ENCODE peak calls at places on chromosomes 2 and 18, in five cellular contexts. W is upper lobe of right lung; F is fibroblast of lung; O is adrenal gland; T is CD8-positive, alpha-beta memory T cell. I is an unnamed sample. For H3K9me3 and H3K4me1, the result is how much of the 10 kb centered on the place peaks cover.

GRCh38 chr2:176473177-176473576 is 203.9 kb downstream of the MTX2 start:
- DNase-seq in F (peak), T (no peak), O (peak), W (no peak), I (no peak)

GRCh38 chr2:71006955-71007799 is 12.5 kb upstream of the TEX261 start:
- DNase-seq in T (no peak), F (no peak), O (no peak), W (peak), I (no peak)

GRCh38 chr18:30806823-30807222 is 235.7 kb downstream of the DSC3 start:
- DNase-seq in O (no peak), F (no peak), T (no peak), W (no peak), I (no peak)

GRCh38 chr2:135494503-135494902 is 36.5 kb downstream of the ZRANB3 start:
- DNase-seq in F (no peak), T (no peak), W (no peak), O (no peak), I (no peak)

GRCh38 chr2:236879416-236879963 is 206.2 kb upstream of the COPS8 start:
- DNase-seq in W (no peak), O (no peak), F (no peak), T (no peak), I (peak)

GRCh38 chr2:8520791-8521344 is 161.0 kb upstream of the ID2 start:
- DNase-seq in O (no peak), F (no peak), T (no peak), W (no peak), I (no peak)

GRCh38 chr2:166388488-166389070 is 12.8 kb upstream of the SCN9A start:
- DNase-seq in W (no peak), F (no peak), T (no peak), O (no peak), I (peak)

GRCh38 chr2:26612522-26613240 is 28.5 kb downstream of the CIB4 start:
- DNase-seq in O (peak), T (no peak), W (peak), F (no peak), I (peak)

GRCh38 chr2:181483876-181484275 is 26.7 kb downstream of the ITGA4 start:
- DNase-seq in F (no peak), W (no peak), T (no peak), O (no peak), I (no peak)

GRCh38 chr18:76564117-76564516 is 69.1 kb upstream of the ZNF516 start:
- DNase-seq in F (peak), T (no peak), W (no peak), O (no peak), I (no peak)

GRCh38 chr2:20622296-20622686 is 28.6 kb downstream of the HS1BP3 start:
- DNase-seq in O (no peak), W (peak), F (no peak), T (no peak), I (no peak)

GRCh38 chr2:71759056-71759455 is 305.7 kb downstream of the DYSF start:
- DNase-seq in W (no peak), O (no peak), F (peak), T (no peak), I (no peak)

GRCh38 chr18:35248429-35248828 is 7.6 kb downstream of the ZNF397 start:
- DNase-seq in F (no peak), T (no peak), W (no peak), O (no peak), I (no peak)
- H3K9me3 ChIP-seq in F (under half), T (under half), W (under half), O (under half), I (under half)

DNA sequence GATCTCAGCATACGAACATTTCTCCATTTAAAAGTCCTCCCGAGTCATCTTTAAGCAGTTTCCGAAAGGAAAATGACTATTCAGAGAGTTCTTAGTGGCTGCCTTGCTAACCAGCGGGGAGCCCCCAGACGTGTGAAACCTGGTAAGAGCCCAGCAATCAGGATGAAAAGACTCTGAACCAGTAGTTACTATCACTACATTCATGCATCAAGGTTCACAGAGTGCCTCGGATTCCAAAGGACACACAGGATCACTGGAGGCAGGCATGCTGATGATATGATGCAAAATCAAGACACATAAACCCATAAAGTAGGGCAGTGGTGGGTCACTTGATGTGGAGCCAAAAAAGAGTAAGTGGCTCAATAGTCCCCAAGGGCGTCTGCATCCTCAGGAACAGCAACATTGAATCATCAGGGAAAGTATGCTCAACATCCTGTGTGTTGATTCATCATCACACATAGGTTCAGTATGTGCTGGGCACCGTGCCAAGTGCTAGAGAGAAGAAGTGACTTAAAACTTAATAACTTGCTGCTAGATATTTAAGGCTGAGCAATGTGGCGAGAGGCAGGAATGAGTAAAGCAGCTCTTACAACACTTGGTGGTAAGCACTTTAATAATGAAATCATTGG is 4.4 kb downstream of the CCL20 start:
- DNase-seq in T (peak), W (peak), F (peak), O (peak), I (peak)
- H3K27ac ChIP-seq in T (no peak), W (peak), F (peak), O (no peak), I (no peak)

GRCh38 chr2:200763422-200763821 is 48.3 kb upstream of the BZW1 start:
- DNase-seq in O (no peak), T (no peak), W (no peak), F (peak), I (no peak)
- H3K4me1 ChIP-seq in O (under half), T (under half), W (under half), F (under half), I (under half)

GRCh38 chr2:194382221-194382620 is 1274.8 kb upstream of the SLC39A10 start:
- DNase-seq in W (no peak), O (no peak), T (no peak), F (no peak), I (no peak)

GRCh38 chr2:194380011-194380410 is 1277.0 kb upstream of the SLC39A10 start:
- DNase-seq in W (no peak), O (no peak), T (no peak), F (no peak), I (no peak)

GRCh38 chr2:194383404-194383803 is 1273.6 kb upstream of the SLC39A10 start:
- DNase-seq in T (no peak), W (no peak), F (no peak), O (no peak), I (peak)

GRCh38 chr2:194385376-194385775 is 1271.7 kb upstream of the SLC39A10 start:
- DNase-seq in F (no peak), T (no peak), O (no peak), W (no peak), I (no peak)
- H3K9me3 ChIP-seq in F (under half), T (under half), O (under half), W (under half), I (under half)

DNA sequence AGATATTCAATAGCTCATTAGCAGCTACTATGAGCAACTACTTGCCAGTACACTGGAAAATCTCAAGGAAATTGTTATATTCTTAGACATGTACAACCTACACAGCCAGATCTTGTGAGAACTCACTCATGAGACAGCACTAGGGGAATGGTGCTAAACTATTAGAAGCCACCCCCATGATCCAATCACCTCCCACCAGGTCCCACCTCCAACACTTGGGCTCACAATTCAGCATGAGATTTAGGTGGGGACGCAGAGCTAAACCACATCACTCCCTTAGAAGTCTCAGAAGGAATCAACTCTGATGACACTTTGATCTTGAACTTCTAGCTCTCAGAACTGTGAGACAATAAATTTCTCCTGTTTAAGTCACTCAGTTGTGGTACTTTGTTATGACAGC is 418.3 kb upstream of the SPHKAP start:
- DNase-seq in F (peak), W (no peak), O (no peak), T (no peak), I (no peak)
- H3K27ac ChIP-seq in F (peak), W (no peak), O (no peak), T (no peak), I (no peak)

GRCh38 chr2:28868611-28869010 is 1.5 kb downstream of the TRMT61B start:
- DNase-seq in T (no peak), W (no peak), O (no peak), F (no peak), I (no peak)
- H3K4me1 ChIP-seq in T (under half), W (under half), O (under half), F (under half), I (under half)

DNA sequence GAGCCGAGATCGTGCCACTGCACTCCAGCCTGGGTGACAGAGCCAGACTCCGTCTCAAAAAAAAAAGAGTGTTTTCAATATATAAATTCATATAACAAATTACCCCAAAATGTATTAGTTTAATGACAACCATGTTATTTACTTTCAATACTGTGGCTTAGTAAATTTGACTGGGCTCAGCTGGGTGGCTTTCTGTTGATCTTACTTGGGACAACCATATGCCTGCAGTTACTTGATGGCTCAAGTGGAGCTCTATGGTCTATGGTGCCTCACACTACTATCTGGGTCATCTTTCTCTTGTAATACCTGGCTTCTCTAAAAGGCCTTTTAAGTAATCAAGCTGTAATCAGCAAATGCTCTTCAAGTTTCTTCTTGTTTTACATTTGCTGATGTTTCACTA is 341.5 kb upstream of the SPHKAP start:
- DNase-seq in O (no peak), W (no peak), T (no peak), F (no peak), I (no peak)
- H3K9me3 ChIP-seq in O (under half), W (under half), T (under half), F (under half), I (under half)

GRCh38 chr2:97724501-97724900 is 11.1 kb downstream of the ZAP70 start:
- DNase-seq in T (no peak), F (no peak), O (no peak), W (no peak), I (no peak)
- H3K27ac ChIP-seq in T (no peak), F (no peak), O (no peak), W (no peak), I (no peak)